ENCODE peak calls at places on chromosomes 3 and 15, in four cellular contexts. V is kidney tubule cell, M is activated T-cell treated with anti-CD3 and anti-CD28 coated beads for 1 hour, L is EH. X is an unnamed sample.

GRCh38 chr3:120780977-120781376 is 38.4 kb downstream of the GTF2E1 start:
- DNase-seq in L (peak; percentile 91), M (no peak), V (peak; percentile 16), X (no peak)

GRCh38 chr15:78909791-78910228 is 35.0 kb downstream of the CTSH start:
- DNase-seq in V (peak; percentile 43), M (no peak), L (peak; percentile 54), X (no peak)

GRCh38 chr3:98734311-98734710 is 28.8 kb upstream of the ST3GAL6 start:
- DNase-seq in L (no peak), V (no peak), M (no peak), X (no peak)

GRCh38 chr15:71151061-71151460 is 35.8 kb downstream of the THSD4 start:
- DNase-seq in V (peak; percentile 99), M (no peak), L (peak; percentile 69), X (no peak)

GRCh38 chr15:69697913-69698312 is 245.3 kb downstream of the RPLP1 start:
- DNase-seq in L (no peak), V (no peak), M (no peak), X (no peak)

GRCh38 chr3:194344012-194344411 is 7.1 kb downstream of the CPN2 start:
- DNase-seq in V (peak; percentile 61), M (peak; percentile 72), L (peak; percentile 65), X (peak; percentile 79)

GRCh38 chr3:24373198-24373959 is 121.3 kb downstream of the THRB start:
- DNase-seq in L (no peak), M (no peak), V (no peak), X (no peak)

GRCh38 chr15:31440754-31441298 is 114.2 kb downstream of the KLF13 start:
- DNase-seq in V (peak; percentile 16), M (no peak), L (peak; percentile 49), X (no peak)

GRCh38 chr3:20125912-20126311 is 60.1 kb downstream of the SGO1 start:
- DNase-seq in M (no peak), L (no peak), V (no peak), X (no peak)

GRCh38 chr3:48594431-48595049 is 589 bp downstream of the COL7A1 start:
- DNase-seq in V (peak; percentile 35), M (no peak), L (peak; percentile 77), X (no peak)

GRCh38 chr15:58021332-58022230 is 43.9 kb downstream of the ALDH1A2 start:
- DNase-seq in M (no peak), V (no peak), L (no peak), X (no peak)

GRCh38 chr15:75928680-75929608 is 25.3 kb downstream of the FBXO22 start:
- DNase-seq in V (no peak), L (peak; percentile 51), M (no peak), X (no peak)

GRCh38 chr15:28900041-28900891 is 14.5 kb downstream of the APBA2 start:
- DNase-seq in M (no peak), L (no peak), V (no peak), X (no peak)

GRCh38 chr15:63891079-63891762 is 57.5 kb upstream of the HERC1 start:
- DNase-seq in M (peak; percentile 69), L (peak; percentile 81), V (peak; percentile 78), X (peak; percentile 75)

GRCh38 chr3:129897026-129897425 is 3.5 kb upstream of the TMCC1 start:
- DNase-seq in V (peak; percentile 47), M (no peak), L (no peak), X (no peak)

GRCh38 chr3:29335438-29335837 is 54.6 kb downstream of the RBMS3 start:
- DNase-seq in V (peak; percentile 95), L (peak; percentile 99), M (no peak), X (no peak)

GRCh38 chr3:158101330-158102218 is 4.6 kb downstream of the SHOX2 start:
- DNase-seq in V (no peak), M (no peak), L (no peak), X (no peak)

GRCh38 chr3:159787191-159787590 is 201.4 kb upstream of the IL12A start:
- DNase-seq in M (no peak), L (peak; percentile 82), V (peak; percentile 78), X (no peak)

GRCh38 chr15:87582169-87582568 is 674.4 kb downstream of the NTRK3 start:
- DNase-seq in L (no peak), M (no peak), V (no peak), X (no peak)